ENCODE peak calls at places on chromosomes 5 and 9, in five cellular contexts. One of them, this sample, is unnamed.

GRCh38 chr9:109600142-109600541 is 102.0 kb upstream of the PTPN3 start:
- DNase-seq in IMR-90: peak
- DNase-seq in NCI-H2081: no peak
- DNase-seq in NCI-H146: no peak
- DNase-seq in activated CD4-positive, alpha-beta T cell treated with anti-CD3 and anti-CD28 coated beads, Interleukin-2, amount 10 ng/mL, durations not matched to agents 7 days and 5 days: no peak
- DNase-seq in this sample: no peak

GRCh38 chr9:38662763-38663593 is 42.6 kb upstream of the ANKRD18A start:
- DNase-seq in IMR-90: no peak
- DNase-seq in activated CD4-positive, alpha-beta T cell treated with anti-CD3 and anti-CD28 coated beads, Interleukin-2, amount 10 ng/mL, durations not matched to agents 7 days and 5 days: no peak
- DNase-seq in NCI-H146: no peak
- DNase-seq in NCI-H2081: no peak
- DNase-seq in this sample: no peak

GRCh38 chr5:65802820-65803219 is 80.8 kb downstream of the NLN start:
- DNase-seq in IMR-90: no peak
- DNase-seq in activated CD4-positive, alpha-beta T cell treated with anti-CD3 and anti-CD28 coated beads, Interleukin-2, amount 10 ng/mL, durations not matched to agents 7 days and 5 days: no peak
- DNase-seq in NCI-H146: no peak
- DNase-seq in NCI-H2081: no peak
- DNase-seq in this sample: no peak

GRCh38 chr5:67206381-67207328 is 10.1 kb upstream of the CD180 start:
- DNase-seq in NCI-H146: no peak
- DNase-seq in IMR-90: peak
- DNase-seq in NCI-H2081: no peak
- DNase-seq in activated CD4-positive, alpha-beta T cell treated with anti-CD3 and anti-CD28 coated beads, Interleukin-2, amount 10 ng/mL, durations not matched to agents 7 days and 5 days: peak
- DNase-seq in this sample: peak

GRCh38 chr5:80933061-80933460 is 27.1 kb upstream of the RASGRF2 start:
- DNase-seq in NCI-H146: no peak
- DNase-seq in IMR-90: peak
- DNase-seq in activated CD4-positive, alpha-beta T cell treated with anti-CD3 and anti-CD28 coated beads, Interleukin-2, amount 10 ng/mL, durations not matched to agents 7 days and 5 days: no peak
- DNase-seq in NCI-H2081: no peak
- DNase-seq in this sample: no peak

GRCh38 chr5:14306415-14306814 is 163.3 kb downstream of the TRIO start:
- DNase-seq in activated CD4-positive, alpha-beta T cell treated with anti-CD3 and anti-CD28 coated beads, Interleukin-2, amount 10 ng/mL, durations not matched to agents 7 days and 5 days: no peak
- DNase-seq in NCI-H2081: no peak
- DNase-seq in IMR-90: no peak
- DNase-seq in NCI-H146: no peak
- DNase-seq in this sample: no peak

GRCh38 chr5:76175821-76176403 is 92.7 kb downstream of the SV2C start:
- DNase-seq in IMR-90: no peak
- DNase-seq in NCI-H2081: no peak
- DNase-seq in activated CD4-positive, alpha-beta T cell treated with anti-CD3 and anti-CD28 coated beads, Interleukin-2, amount 10 ng/mL, durations not matched to agents 7 days and 5 days: peak
- DNase-seq in NCI-H146: no peak
- DNase-seq in this sample: no peak

GRCh38 chr5:67248703-67249589 is 52.3 kb upstream of the CD180 start:
- DNase-seq in activated CD4-positive, alpha-beta T cell treated with anti-CD3 and anti-CD28 coated beads, Interleukin-2, amount 10 ng/mL, durations not matched to agents 7 days and 5 days: no peak
- DNase-seq in IMR-90: no peak
- DNase-seq in NCI-H146: no peak
- DNase-seq in NCI-H2081: no peak
- DNase-seq in this sample: no peak

GRCh38 chr5:32276173-32276853 is 36.4 kb downstream of the MTMR12 start:
- DNase-seq in NCI-H146: no peak
- DNase-seq in activated CD4-positive, alpha-beta T cell treated with anti-CD3 and anti-CD28 coated beads, Interleukin-2, amount 10 ng/mL, durations not matched to agents 7 days and 5 days: no peak
- DNase-seq in NCI-H2081: no peak
- DNase-seq in IMR-90: peak
- DNase-seq in this sample: no peak

This sample was measured in CD14-positive monocyte.